ENCODE peak calls at places on chromosomes 12 and 14, in four cellular contexts. L is cardiac muscle cell, Q is neural progenitor cell, T is transverse colon. S is an unnamed sample.
A peak's percentile ranks its signal among the peaks of the same experiment; 100 is the strongest.

GRCh38 chr12:113154351-113154973 is 4.9 kb downstream of the CFAP73 start:
- DNase-seq in L (peak; percentile 44), Q (peak; percentile 86), T (no peak), S (no peak)

GRCh38 chr14:22898302-22898894 is 15.4 kb downstream of the REM2 start:
- DNase-seq in L (peak; percentile 41), Q (no peak), T (no peak), S (peak; percentile 64)

GRCh38 chr12:34188974-34189373 is 166.7 kb downstream of the ALG10 start:
- DNase-seq in L (no peak), Q (no peak), T (no peak), S (no peak)

GRCh38 chr14:50531595-50532501 is 521 bp downstream of the MAP4K5 start:
- DNase-seq in L (peak; percentile 54), Q (peak; percentile 79), T (peak; percentile 51), S (no peak)

GRCh38 chr14:36363704-36364103 is 43.3 kb upstream of the MBIP start:
- DNase-seq in L (no peak), Q (no peak), T (no peak), S (no peak)

GRCh38 chr14:91511014-91511466 is 930 bp upstream of the PPP4R3A start:
- DNase-seq in L (no peak), Q (peak; percentile 49), T (no peak), S (no peak)

GRCh38 chr12:68538722-68539614 is 71.7 kb upstream of the RAP1B start:
- DNase-seq in L (peak; percentile 89), Q (peak; percentile 50), T (peak; percentile 24), S (no peak)

GRCh38 chr14:31990183-31990862 is 86.8 kb upstream of the ARHGAP5 start:
- DNase-seq in L (peak; percentile 47), Q (no peak), T (no peak), S (no peak)

GRCh38 chr14:22570132-22570949 is 18.7 kb downstream of the DAD1 start:
- DNase-seq in L (peak; percentile 89), Q (peak; percentile 92), T (peak; percentile 81), S (no peak)

GRCh38 chr14:99325016-99325415 is 53.0 kb upstream of the BCL11B start:
- DNase-seq in L (no peak), Q (no peak), T (no peak), S (no peak)

GRCh38 chr14:56310643-56311042 is 192.4 kb downstream of the PELI2 start:
- DNase-seq in L (peak; percentile 54), Q (no peak), T (no peak), S (no peak)

GRCh38 chr12:48352157-48352775 is 1.5 kb upstream of the ZNF641 start:
- DNase-seq in L (no peak), Q (no peak), T (no peak), S (no peak)

GRCh38 chr14:64944861-64945260 is 2.3 kb upstream of the GPX2 start:
- DNase-seq in L (no peak), Q (no peak), T (no peak), S (no peak)

DNA sequence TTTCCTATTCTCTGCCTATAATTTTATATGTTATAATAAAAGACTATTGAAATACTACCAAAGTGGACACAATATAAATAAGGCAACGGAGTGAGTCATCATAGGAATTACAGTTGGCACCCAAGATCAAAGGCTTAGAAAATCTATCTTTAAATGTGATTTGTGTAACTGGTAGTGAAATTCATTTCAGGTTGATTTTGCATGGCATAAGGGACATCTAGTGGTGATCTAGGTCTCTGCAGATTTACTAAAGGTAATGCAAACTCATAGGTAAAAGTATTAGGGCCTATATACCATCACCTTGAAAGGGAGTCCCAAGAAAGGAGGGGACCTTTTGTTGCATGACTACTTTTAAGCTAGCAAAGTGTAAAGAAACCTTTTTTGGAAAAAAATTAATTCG is 527.2 kb downstream of the NRXN3 start:
- DNase-seq in L (peak; percentile 10), Q (peak; percentile 31), T (no peak), S (peak; percentile 7)
- TF ChIP-seq CTCF in L (peak; percentile 31), Q (peak; percentile 74), T (peak; percentile 54), S (peak; percentile 75)

GRCh38 chr14:27587103-27587502 is 989.3 kb upstream of the NOVA1 start:
- DNase-seq in L (no peak), Q (no peak), T (no peak), S (no peak)
- TF ChIP-seq CTCF in L (no peak), Q (peak; percentile 44), T (no peak), S (peak; percentile 22)

DNA sequence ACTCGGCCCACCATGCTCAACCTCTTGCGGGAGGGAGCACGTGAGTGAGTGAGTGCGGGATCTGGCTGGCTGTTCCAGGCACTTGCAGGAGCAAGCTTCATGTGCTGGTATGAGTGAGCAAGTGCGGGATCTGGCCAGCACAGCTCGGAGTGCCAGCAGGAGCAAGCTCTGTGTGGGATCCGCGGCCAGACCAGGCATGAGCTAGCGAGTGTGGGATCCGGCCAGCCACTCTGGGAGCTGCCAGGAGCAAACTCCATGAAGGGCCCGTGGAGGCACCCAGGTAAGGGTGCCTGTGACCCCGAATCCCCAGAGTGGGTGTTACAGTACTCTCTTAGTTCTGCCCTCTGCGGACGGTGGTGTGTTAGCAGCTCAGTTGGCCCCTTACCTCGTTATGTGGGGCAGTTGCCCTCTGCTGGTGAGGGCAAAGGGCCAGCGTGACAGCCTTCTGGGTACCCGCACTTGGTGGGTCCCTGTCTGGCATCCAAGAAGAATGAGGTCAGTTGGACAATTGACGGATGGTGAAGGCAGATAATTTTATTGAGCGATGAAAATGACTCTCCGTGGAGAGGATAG is 38.3 kb downstream of the RAD51B start:
- DNase-seq in L (no peak), Q (no peak), T (no peak), S (no peak)
- TF ChIP-seq CTCF in L (no peak), Q (no peak), T (no peak), S (no peak)

GRCh38 chr12:95577820-95578219 is 26.5 kb upstream of the USP44 start:
- DNase-seq in L (no peak), Q (no peak), T (no peak), S (no peak)

GRCh38 chr12:95571369-95571768 is 20.1 kb upstream of the USP44 start:
- DNase-seq in L (no peak), Q (no peak), T (no peak), S (no peak)

GRCh38 chr12:95574030-95574429 is 22.8 kb upstream of the USP44 start:
- DNase-seq in L (no peak), Q (peak; percentile 51), T (no peak), S (no peak)

GRCh38 chr12:95574799-95575452 is 23.6 kb upstream of the USP44 start:
- DNase-seq in L (peak; percentile 62), Q (peak; percentile 49), T (no peak), S (no peak)
- TF ChIP-seq CTCF in L (peak; percentile 80), Q (peak; percentile 76), T (peak; percentile 54), S (peak; percentile 85)

GRCh38 chr14:77139540-77140342 is 1.9 kb downstream of the ZDHHC22 start:
- DNase-seq in L (peak; percentile 30), Q (peak; percentile 90), T (peak; percentile 22), S (no peak)
- TF ChIP-seq CTCF in L (peak; percentile 59), Q (peak; percentile 84), T (peak; percentile 27), S (peak; percentile 53)

S was measured in epithelial cell of proximal tubule.